ENCODE peak calls at places on chromosome 15, in nine cellular contexts. G is sigmoid colon, S is SK-N-MC, P is prostate gland, X is SK-N-SH, U is spleen, A is transverse colon, L is GM12878, R is H1. O is an unnamed sample.

GRCh38 chr15:83930813-83931212 is 276.9 kb downstream of the ADAMTSL3 start:
- DNase-seq in U (no peak), A (no peak), R (no peak), S (no peak), G (peak), L (no peak), P (peak), X (no peak), O (no peak)

GRCh38 chr15:63234479-63234878 is 42.9 kb upstream of the APH1B start:
- DNase-seq in P (peak), L (no peak), U (no peak), R (no peak), G (peak), S (no peak), A (peak), X (no peak), O (no peak)

GRCh38 chr15:58742424-58743160 is 6.9 kb downstream of the ADAM10 start:
- DNase-seq in R (no peak), A (no peak), S (no peak), G (no peak), U (no peak), X (no peak), L (no peak), P (no peak), O (no peak)

GRCh38 chr15:71397377-71397776 is 282.1 kb downstream of the THSD4 start:
- DNase-seq in S (no peak), U (no peak), R (no peak), A (peak), X (no peak), G (no peak), P (no peak), L (no peak), O (no peak)

GRCh38 chr15:71424765-71425164 is 309.5 kb downstream of the THSD4 start:
- DNase-seq in R (no peak), G (no peak), L (no peak), A (no peak), P (no peak), S (no peak), X (no peak), U (no peak), O (no peak)

GRCh38 chr15:77764095-77764494 is 131.4 kb upstream of the LINGO1 start:
- DNase-seq in G (no peak), S (no peak), L (no peak), A (no peak), U (no peak), X (no peak), P (no peak), R (no peak), O (no peak)

GRCh38 chr15:84033793-84034553 is 201.6 kb upstream of the GOLGA6L4 start:
- DNase-seq in X (no peak), R (no peak), G (no peak), S (no peak), L (no peak), P (no peak), A (no peak), U (no peak), O (no peak)

GRCh38 chr15:69526696-69527095 is 74.1 kb downstream of the RPLP1 start:
- DNase-seq in U (no peak), G (no peak), P (no peak), A (no peak), L (no peak), S (no peak), R (no peak), X (no peak), O (no peak)

GRCh38 chr15:57578288-57578900 is 13.3 kb upstream of the MYZAP start:
- DNase-seq in S (no peak), A (no peak), P (no peak), X (no peak), R (no peak), U (no peak), G (no peak), L (no peak), O (no peak)
- TF ChIP-seq POLR2AphosphoS5 in S (no peak), A (no peak), P (no peak), X (no peak), R (no peak), U (no peak), G (no peak), L (no peak), O (no peak)

GRCh38 chr15:90664650-90665287 is 52.4 kb upstream of the BLM start:
- DNase-seq in A (peak), P (no peak), S (no peak), G (peak), X (peak), L (no peak), R (no peak), U (peak), O (no peak)
- H3K4me3 ChIP-seq in A (peak), P (peak), S (no peak), G (peak), X (peak), L (peak), R (peak), U (peak), O (peak)

DNA sequence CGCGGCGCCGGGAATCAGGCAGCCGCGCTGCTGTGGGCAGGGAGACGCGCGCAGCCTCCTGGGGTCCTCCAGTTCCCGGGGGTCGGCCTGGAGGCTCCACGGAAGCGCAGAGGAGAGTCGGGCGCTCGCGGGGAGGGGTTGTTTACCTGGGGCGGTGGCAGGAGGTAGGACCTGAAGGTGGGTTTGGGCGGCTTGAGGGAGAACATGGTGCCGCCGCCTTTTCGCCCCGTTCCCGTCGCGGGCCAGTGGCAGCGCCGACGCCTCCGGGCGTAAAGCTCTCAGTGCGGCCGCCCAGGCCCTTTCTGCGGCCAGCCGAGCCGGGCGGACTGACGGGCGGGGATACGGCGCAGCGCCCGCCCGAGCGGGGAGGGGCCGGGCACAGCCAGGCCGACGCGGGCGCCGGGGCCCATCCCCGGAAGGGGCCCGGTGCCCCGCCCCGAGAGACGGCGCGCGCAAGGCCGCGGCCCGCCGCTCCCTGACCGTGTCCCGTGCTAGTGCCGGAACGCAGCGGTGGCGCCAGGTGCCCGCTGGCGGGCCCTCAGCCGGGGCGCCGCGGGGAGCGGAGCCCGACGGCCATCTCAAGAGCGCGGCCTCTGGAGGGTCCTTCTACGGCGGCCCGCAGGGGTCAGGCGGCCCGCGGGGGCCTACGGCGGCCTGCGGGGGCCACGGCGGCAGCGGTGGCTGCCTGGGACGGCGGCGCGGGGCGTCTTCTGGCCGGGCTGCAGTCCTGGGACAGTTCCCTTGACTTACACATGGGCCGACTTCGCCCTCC is at the start of gene MTMR10:
- DNase-seq in A (peak), L (no peak), U (peak), X (peak), G (peak), R (peak), P (peak), S (no peak), O (no peak)
- TF ChIP-seq POLR2AphosphoS5 in A (peak), L (peak), U (peak), X (peak), G (peak), R (peak), P (no peak), S (peak), O (peak)

GRCh38 chr15:22788004-22788403 is 1.6 kb downstream of the NIPA1 start:
- DNase-seq in G (no peak), P (no peak), U (no peak), A (peak), R (no peak), X (no peak), L (no peak), S (no peak), O (no peak)
- H3K4me3 ChIP-seq in G (no peak), P (no peak), U (no peak), A (no peak), R (peak), X (no peak), L (peak), S (peak), O (no peak)

DNA sequence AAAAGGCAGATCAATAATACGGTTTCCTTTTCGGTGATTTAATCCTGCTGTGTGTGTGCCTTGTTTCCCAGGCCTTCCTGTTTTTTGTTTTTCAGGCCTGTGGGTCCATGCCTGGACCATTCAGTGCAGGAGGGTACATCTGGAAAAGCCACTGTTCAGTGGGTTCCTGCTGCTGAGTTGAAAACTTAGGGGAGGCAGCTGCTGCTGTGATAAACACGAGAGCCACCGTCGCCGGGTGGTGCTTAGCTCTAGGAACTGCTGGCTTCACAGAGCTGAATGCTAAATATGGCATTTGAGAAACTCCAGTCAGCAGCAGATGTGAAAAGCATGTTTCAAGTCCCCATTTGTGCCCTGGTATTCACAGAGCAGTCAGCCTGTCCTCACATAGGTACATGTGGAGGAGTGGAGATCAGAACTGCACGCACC is 44.0 kb downstream of the SYNM start:
- DNase-seq in S (no peak), U (no peak), G (peak), X (no peak), R (no peak), L (no peak), P (no peak), A (no peak), O (no peak)
- TF ChIP-seq POLR2AphosphoS5 in S (no peak), U (no peak), G (peak), X (no peak), R (no peak), L (no peak), P (no peak), A (no peak), O (no peak)